ENCODE peak calls at places on chromosomes 16 and 17, in five cellular contexts. One of them, this sample, is unnamed.

GRCh38 chr16:19857593-19857992 is 27.1 kb downstream of the GPRC5B start:
- DNase-seq in activated CD4-positive, alpha-beta T cell treated with anti-CD3 and anti-CD28 coated beads, Interleukin-2, amount 50 U/mL, for 24 hours: no peak
- DNase-seq in CD4-positive, alpha-beta T cell: no peak
- DNase-seq in naive thymus-derived CD8-positive, alpha-beta T cell: no peak
- DNase-seq in lower lobe of right lung: no peak
- DNase-seq in this sample: no peak

GRCh38 chr17:38881600-38882191 is 11.8 kb downstream of the LASP1 start:
- DNase-seq in lower lobe of right lung: peak
- DNase-seq in CD4-positive, alpha-beta T cell: no peak
- DNase-seq in activated CD4-positive, alpha-beta T cell treated with anti-CD3 and anti-CD28 coated beads, Interleukin-2, amount 50 U/mL, for 24 hours: no peak
- DNase-seq in naive thymus-derived CD8-positive, alpha-beta T cell: peak
- DNase-seq in this sample: no peak

GRCh38 chr17:50423553-50424159 is 2.4 kb upstream of the ACSF2 start:
- DNase-seq in naive thymus-derived CD8-positive, alpha-beta T cell: no peak
- DNase-seq in lower lobe of right lung: peak
- DNase-seq in activated CD4-positive, alpha-beta T cell treated with anti-CD3 and anti-CD28 coated beads, Interleukin-2, amount 50 U/mL, for 24 hours: no peak
- DNase-seq in CD4-positive, alpha-beta T cell: no peak
- DNase-seq in this sample: peak

GRCh38 chr16:1413684-1414531 is 596 bp downstream of the UNKL start:
- DNase-seq in lower lobe of right lung: peak
- DNase-seq in activated CD4-positive, alpha-beta T cell treated with anti-CD3 and anti-CD28 coated beads, Interleukin-2, amount 50 U/mL, for 24 hours: peak
- DNase-seq in naive thymus-derived CD8-positive, alpha-beta T cell: peak
- DNase-seq in CD4-positive, alpha-beta T cell: peak
- DNase-seq in this sample: peak

GRCh38 chr16:71902656-71903365 is 7.5 kb downstream of the IST1 start:
- DNase-seq in lower lobe of right lung: no peak
- DNase-seq in activated CD4-positive, alpha-beta T cell treated with anti-CD3 and anti-CD28 coated beads, Interleukin-2, amount 50 U/mL, for 24 hours: no peak
- DNase-seq in naive thymus-derived CD8-positive, alpha-beta T cell: no peak
- DNase-seq in CD4-positive, alpha-beta T cell: no peak
- DNase-seq in this sample: no peak

GRCh38 chr16:89554343-89554742 is 6.1 kb upstream of the RPL13 start:
- DNase-seq in lower lobe of right lung: no peak
- DNase-seq in naive thymus-derived CD8-positive, alpha-beta T cell: no peak
- DNase-seq in activated CD4-positive, alpha-beta T cell treated with anti-CD3 and anti-CD28 coated beads, Interleukin-2, amount 50 U/mL, for 24 hours: no peak
- DNase-seq in CD4-positive, alpha-beta T cell: no peak
- DNase-seq in this sample: no peak

GRCh38 chr17:20721151-20721550 is 141.6 kb downstream of the CDRT15L2 start:
- DNase-seq in activated CD4-positive, alpha-beta T cell treated with anti-CD3 and anti-CD28 coated beads, Interleukin-2, amount 50 U/mL, for 24 hours: no peak
- DNase-seq in CD4-positive, alpha-beta T cell: no peak
- DNase-seq in lower lobe of right lung: no peak
- DNase-seq in naive thymus-derived CD8-positive, alpha-beta T cell: no peak
- DNase-seq in this sample: peak

GRCh38 chr16:78794581-78795300 is 695.3 kb downstream of the WWOX start:
- DNase-seq in naive thymus-derived CD8-positive, alpha-beta T cell: no peak
- DNase-seq in lower lobe of right lung: no peak
- DNase-seq in activated CD4-positive, alpha-beta T cell treated with anti-CD3 and anti-CD28 coated beads, Interleukin-2, amount 50 U/mL, for 24 hours: no peak
- DNase-seq in CD4-positive, alpha-beta T cell: no peak
- DNase-seq in this sample: no peak

GRCh38 chr17:67441052-67441738 is 64.1 kb downstream of the PITPNC1 start:
- DNase-seq in activated CD4-positive, alpha-beta T cell treated with anti-CD3 and anti-CD28 coated beads, Interleukin-2, amount 50 U/mL, for 24 hours: peak
- DNase-seq in lower lobe of right lung: no peak
- DNase-seq in CD4-positive, alpha-beta T cell: peak
- DNase-seq in naive thymus-derived CD8-positive, alpha-beta T cell: peak
- DNase-seq in this sample: peak

GRCh38 chr17:48068491-48068961 is 20.4 kb downstream of the NFE2L1 start:
- DNase-seq in CD4-positive, alpha-beta T cell: no peak
- DNase-seq in activated CD4-positive, alpha-beta T cell treated with anti-CD3 and anti-CD28 coated beads, Interleukin-2, amount 50 U/mL, for 24 hours: no peak
- DNase-seq in lower lobe of right lung: no peak
- DNase-seq in naive thymus-derived CD8-positive, alpha-beta T cell: no peak
- DNase-seq in this sample: no peak

GRCh38 chr17:82927661-82928601 is 88.1 kb upstream of the ZNF750 start:
- DNase-seq in CD4-positive, alpha-beta T cell: no peak
- DNase-seq in naive thymus-derived CD8-positive, alpha-beta T cell: no peak
- DNase-seq in activated CD4-positive, alpha-beta T cell treated with anti-CD3 and anti-CD28 coated beads, Interleukin-2, amount 50 U/mL, for 24 hours: no peak
- DNase-seq in lower lobe of right lung: peak
- DNase-seq in this sample: no peak

GRCh38 chr17:6677158-6677831 is 25.7 kb downstream of the C17orf100 start:
- DNase-seq in naive thymus-derived CD8-positive, alpha-beta T cell: no peak
- DNase-seq in lower lobe of right lung: no peak
- DNase-seq in activated CD4-positive, alpha-beta T cell treated with anti-CD3 and anti-CD28 coated beads, Interleukin-2, amount 50 U/mL, for 24 hours: no peak
- DNase-seq in CD4-positive, alpha-beta T cell: no peak
- DNase-seq in this sample: peak

GRCh38 chr17:29205047-29205446 is 24.8 kb upstream of the MYO18A start:
- DNase-seq in activated CD4-positive, alpha-beta T cell treated with anti-CD3 and anti-CD28 coated beads, Interleukin-2, amount 50 U/mL, for 24 hours: no peak
- DNase-seq in CD4-positive, alpha-beta T cell: no peak
- DNase-seq in naive thymus-derived CD8-positive, alpha-beta T cell: no peak
- DNase-seq in lower lobe of right lung: no peak
- DNase-seq in this sample: no peak

GRCh38 chr16:9072806-9073341 is 18.6 kb upstream of the HAPSTR1 start:
- DNase-seq in lower lobe of right lung: no peak
- DNase-seq in activated CD4-positive, alpha-beta T cell treated with anti-CD3 and anti-CD28 coated beads, Interleukin-2, amount 50 U/mL, for 24 hours: no peak
- DNase-seq in naive thymus-derived CD8-positive, alpha-beta T cell: no peak
- DNase-seq in CD4-positive, alpha-beta T cell: no peak
- DNase-seq in this sample: peak

GRCh38 chr17:27741361-27741861 is 58.9 kb downstream of the NOS2 start:
- DNase-seq in CD4-positive, alpha-beta T cell: no peak
- DNase-seq in naive thymus-derived CD8-positive, alpha-beta T cell: no peak
- DNase-seq in activated CD4-positive, alpha-beta T cell treated with anti-CD3 and anti-CD28 coated beads, Interleukin-2, amount 50 U/mL, for 24 hours: no peak
- DNase-seq in lower lobe of right lung: no peak
- DNase-seq in this sample: peak

GRCh38 chr16:11138026-11138768 is 117.8 kb downstream of the SOCS1 start:
- DNase-seq in naive thymus-derived CD8-positive, alpha-beta T cell: no peak
- DNase-seq in CD4-positive, alpha-beta T cell: no peak
- DNase-seq in lower lobe of right lung: no peak
- DNase-seq in activated CD4-positive, alpha-beta T cell treated with anti-CD3 and anti-CD28 coated beads, Interleukin-2, amount 50 U/mL, for 24 hours: no peak
- DNase-seq in this sample: peak

GRCh38 chr16:69523571-69523970 is 42.2 kb upstream of the NFAT5 start:
- DNase-seq in lower lobe of right lung: no peak
- DNase-seq in naive thymus-derived CD8-positive, alpha-beta T cell: no peak
- DNase-seq in CD4-positive, alpha-beta T cell: no peak
- DNase-seq in activated CD4-positive, alpha-beta T cell treated with anti-CD3 and anti-CD28 coated beads, Interleukin-2, amount 50 U/mL, for 24 hours: no peak
- DNase-seq in this sample: no peak

GRCh38 chr16:57668630-57669475 is 747 bp downstream of the ADGRG3 start:
- DNase-seq in activated CD4-positive, alpha-beta T cell treated with anti-CD3 and anti-CD28 coated beads, Interleukin-2, amount 50 U/mL, for 24 hours: no peak
- DNase-seq in naive thymus-derived CD8-positive, alpha-beta T cell: no peak
- DNase-seq in lower lobe of right lung: no peak
- DNase-seq in CD4-positive, alpha-beta T cell: no peak
- DNase-seq in this sample: no peak

GRCh38 chr16:71754108-71754507 is 29.6 kb upstream of the PHLPP2 start:
- DNase-seq in lower lobe of right lung: no peak
- DNase-seq in naive thymus-derived CD8-positive, alpha-beta T cell: no peak
- DNase-seq in activated CD4-positive, alpha-beta T cell treated with anti-CD3 and anti-CD28 coated beads, Interleukin-2, amount 50 U/mL, for 24 hours: no peak
- DNase-seq in CD4-positive, alpha-beta T cell: no peak
- DNase-seq in this sample: no peak

GRCh38 chr17:8015957-8016631 is 13.7 kb downstream of the GUCY2D start:
- DNase-seq in lower lobe of right lung: peak
- DNase-seq in CD4-positive, alpha-beta T cell: peak
- DNase-seq in naive thymus-derived CD8-positive, alpha-beta T cell: peak
- DNase-seq in activated CD4-positive, alpha-beta T cell treated with anti-CD3 and anti-CD28 coated beads, Interleukin-2, amount 50 U/mL, for 24 hours: no peak
- DNase-seq in this sample: no peak

GRCh38 chr17:74240637-74241036 is 27.3 kb downstream of the TTYH2 start:
- DNase-seq in lower lobe of right lung: no peak
- DNase-seq in activated CD4-positive, alpha-beta T cell treated with anti-CD3 and anti-CD28 coated beads, Interleukin-2, amount 50 U/mL, for 24 hours: no peak
- DNase-seq in naive thymus-derived CD8-positive, alpha-beta T cell: no peak
- DNase-seq in CD4-positive, alpha-beta T cell: no peak
- DNase-seq in this sample: no peak

GRCh38 chr17:43211480-43212402 is at the start of gene TMEM106A:
- DNase-seq in CD4-positive, alpha-beta T cell: peak
- DNase-seq in lower lobe of right lung: peak
- DNase-seq in activated CD4-positive, alpha-beta T cell treated with anti-CD3 and anti-CD28 coated beads, Interleukin-2, amount 50 U/mL, for 24 hours: peak
- DNase-seq in naive thymus-derived CD8-positive, alpha-beta T cell: peak
- DNase-seq in this sample: peak

GRCh38 chr16:58418601-58419000 is 26.3 kb downstream of the GINS3 start:
- DNase-seq in CD4-positive, alpha-beta T cell: no peak
- DNase-seq in naive thymus-derived CD8-positive, alpha-beta T cell: no peak
- DNase-seq in lower lobe of right lung: no peak
- DNase-seq in activated CD4-positive, alpha-beta T cell treated with anti-CD3 and anti-CD28 coated beads, Interleukin-2, amount 50 U/mL, for 24 hours: no peak
- DNase-seq in this sample: peak

GRCh38 chr16:30418350-30419181 is 11.2 kb downstream of the ZNF771 start:
- DNase-seq in naive thymus-derived CD8-positive, alpha-beta T cell: no peak
- DNase-seq in activated CD4-positive, alpha-beta T cell treated with anti-CD3 and anti-CD28 coated beads, Interleukin-2, amount 50 U/mL, for 24 hours: no peak
- DNase-seq in lower lobe of right lung: no peak
- DNase-seq in CD4-positive, alpha-beta T cell: no peak
- DNase-seq in this sample: peak

GRCh38 chr17:68431661-68432071 is 25.6 kb downstream of the WIPI1 start:
- DNase-seq in CD4-positive, alpha-beta T cell: peak
- DNase-seq in lower lobe of right lung: no peak
- DNase-seq in activated CD4-positive, alpha-beta T cell treated with anti-CD3 and anti-CD28 coated beads, Interleukin-2, amount 50 U/mL, for 24 hours: no peak
- DNase-seq in naive thymus-derived CD8-positive, alpha-beta T cell: peak
- DNase-seq in this sample: peak

GRCh38 chr17:8189041-8189710 is 804 bp downstream of the BORCS6 start:
- DNase-seq in activated CD4-positive, alpha-beta T cell treated with anti-CD3 and anti-CD28 coated beads, Interleukin-2, amount 50 U/mL, for 24 hours: no peak
- DNase-seq in naive thymus-derived CD8-positive, alpha-beta T cell: peak
- DNase-seq in lower lobe of right lung: peak
- DNase-seq in CD4-positive, alpha-beta T cell: peak
- DNase-seq in this sample: no peak

GRCh38 chr17:59785091-59785799 is 77.8 kb downstream of the VMP1 start:
- DNase-seq in naive thymus-derived CD8-positive, alpha-beta T cell: no peak
- DNase-seq in activated CD4-positive, alpha-beta T cell treated with anti-CD3 and anti-CD28 coated beads, Interleukin-2, amount 50 U/mL, for 24 hours: no peak
- DNase-seq in lower lobe of right lung: no peak
- DNase-seq in CD4-positive, alpha-beta T cell: no peak
- DNase-seq in this sample: peak

GRCh38 chr17:57811633-57812280 is 38.1 kb downstream of the MRPS23 start:
- DNase-seq in activated CD4-positive, alpha-beta T cell treated with anti-CD3 and anti-CD28 coated beads, Interleukin-2, amount 50 U/mL, for 24 hours: no peak
- DNase-seq in lower lobe of right lung: no peak
- DNase-seq in naive thymus-derived CD8-positive, alpha-beta T cell: no peak
- DNase-seq in CD4-positive, alpha-beta T cell: no peak
- DNase-seq in this sample: no peak

GRCh38 chr17:77555741-77556291 is 402.7 kb upstream of the TNRC6C start:
- DNase-seq in activated CD4-positive, alpha-beta T cell treated with anti-CD3 and anti-CD28 coated beads, Interleukin-2, amount 50 U/mL, for 24 hours: no peak
- DNase-seq in naive thymus-derived CD8-positive, alpha-beta T cell: no peak
- DNase-seq in CD4-positive, alpha-beta T cell: no peak
- DNase-seq in lower lobe of right lung: peak
- DNase-seq in this sample: peak

GRCh38 chr16:73048292-73049050 is 543 bp upstream of the ZFHX3 start:
- DNase-seq in naive thymus-derived CD8-positive, alpha-beta T cell: no peak
- DNase-seq in CD4-positive, alpha-beta T cell: no peak
- DNase-seq in lower lobe of right lung: peak
- DNase-seq in activated CD4-positive, alpha-beta T cell treated with anti-CD3 and anti-CD28 coated beads, Interleukin-2, amount 50 U/mL, for 24 hours: no peak
- DNase-seq in this sample: no peak

GRCh38 chr16:68445458-68445857 is 2.9 kb downstream of the SMPD3 start:
- DNase-seq in lower lobe of right lung: no peak
- DNase-seq in CD4-positive, alpha-beta T cell: no peak
- DNase-seq in activated CD4-positive, alpha-beta T cell treated with anti-CD3 and anti-CD28 coated beads, Interleukin-2, amount 50 U/mL, for 24 hours: no peak
- DNase-seq in naive thymus-derived CD8-positive, alpha-beta T cell: no peak
- DNase-seq in this sample: peak

GRCh38 chr16:63883091-63883490 is 1238.8 kb downstream of the CDH11 start:
- DNase-seq in CD4-positive, alpha-beta T cell: no peak
- DNase-seq in lower lobe of right lung: no peak
- DNase-seq in activated CD4-positive, alpha-beta T cell treated with anti-CD3 and anti-CD28 coated beads, Interleukin-2, amount 50 U/mL, for 24 hours: no peak
- DNase-seq in naive thymus-derived CD8-positive, alpha-beta T cell: no peak
- DNase-seq in this sample: no peak

GRCh38 chr16:51939371-51940005 is 607.5 kb downstream of the TOX3 start:
- DNase-seq in lower lobe of right lung: no peak
- DNase-seq in activated CD4-positive, alpha-beta T cell treated with anti-CD3 and anti-CD28 coated beads, Interleukin-2, amount 50 U/mL, for 24 hours: no peak
- DNase-seq in CD4-positive, alpha-beta T cell: no peak
- DNase-seq in naive thymus-derived CD8-positive, alpha-beta T cell: no peak
- DNase-seq in this sample: no peak